ENCODE peak calls at places on chromosome 12, in seven cellular contexts. L, Z, O, A, X, D and M are unnamed samples.

GRCh38 chr12:104578453-104578852 is 121.7 kb downstream of the CHST11 start:
- DNase-seq in X (no peak), L (peak), O (no peak), Z (peak), A (no peak), D (peak), M (no peak)

GRCh38 chr12:20602671-20603402 is 92.3 kb upstream of the SLCO1C1 start:
- DNase-seq in A (no peak), O (no peak), Z (peak), L (peak), X (no peak), D (no peak), M (no peak)

GRCh38 chr12:101696477-101697196 is 803 bp upstream of the CHPT1 start:
- DNase-seq in D (peak), X (peak), L (peak), Z (no peak), A (no peak), O (no peak), M (peak)

GRCh38 chr12:25051583-25052190 is 102.8 kb upstream of the BCAT1 start:
- DNase-seq in O (no peak), X (no peak), L (no peak), D (no peak), A (peak), Z (no peak), M (no peak)

GRCh38 chr12:105980533-105980932 is 158.2 kb downstream of the NUAK1 start:
- DNase-seq in Z (no peak), X (no peak), O (peak), A (no peak), D (no peak), L (no peak), M (no peak)

GRCh38 chr12:111788178-111788654 is 21.5 kb downstream of the ALDH2 start:
- DNase-seq in O (no peak), D (no peak), A (no peak), L (no peak), X (no peak), Z (peak), M (peak)

GRCh38 chr12:18160901-18161300 is 70.9 kb upstream of the RERGL start:
- DNase-seq in X (no peak), Z (no peak), L (no peak), O (no peak), D (no peak), A (no peak), M (no peak)

GRCh38 chr12:51048601-51049369 is 658 bp downstream of the LETMD1 start:
- DNase-seq in L (no peak), O (no peak), A (no peak), Z (no peak), X (no peak), D (no peak), M (peak)

GRCh38 chr12:113712481-113712880 is 240.8 kb upstream of the LHX5 start:
- DNase-seq in D (no peak), L (no peak), A (no peak), X (no peak), Z (no peak), O (no peak), M (no peak)

GRCh38 chr12:32025906-32026305 is 66.7 kb downstream of the RESF1 start:
- DNase-seq in O (no peak), X (no peak), D (no peak), A (peak), Z (no peak), L (no peak), M (no peak)

GRCh38 chr12:31518680-31519227 is 72.2 kb downstream of the DENND5B start:
- DNase-seq in L (peak), O (no peak), Z (peak), X (peak), D (no peak), A (no peak), M (peak)

GRCh38 chr12:20474443-20474842 is 106.1 kb downstream of the PDE3A start:
- DNase-seq in X (no peak), A (no peak), O (no peak), Z (peak), D (no peak), L (no peak), M (no peak)

GRCh38 chr12:111569363-111570089 is 29.6 kb downstream of the ATXN2 start:
- DNase-seq in L (no peak), A (no peak), Z (no peak), D (no peak), X (no peak), O (peak), M (no peak)

GRCh38 chr12:43338848-43339526 is 213.0 kb downstream of the ADAMTS20 start:
- DNase-seq in L (peak), A (peak), O (no peak), D (no peak), X (peak), Z (peak), M (peak)

GRCh38 chr12:6363330-6364036 is 11.9 kb downstream of the SCNN1A start:
- DNase-seq in A (no peak), D (peak), L (peak), O (peak), X (peak), Z (peak), M (peak)

GRCh38 chr12:45696049-45696448 is 33.5 kb upstream of the ARID2 start:
- DNase-seq in Z (no peak), D (no peak), O (no peak), X (no peak), A (no peak), L (no peak), M (no peak)

GRCh38 chr12:104243551-104243950 is 28.0 kb downstream of the TXNRD1 start:
- DNase-seq in D (no peak), L (no peak), X (no peak), Z (no peak), O (no peak), A (no peak), M (no peak)

GRCh38 chr12:109735051-109735521 is 21.5 kb downstream of the FAM222A start:
- DNase-seq in D (no peak), L (no peak), O (peak), A (no peak), X (no peak), Z (no peak), M (peak)

GRCh38 chr12:114679452-114679875 is 4.5 kb downstream of the TBX3 start:
- DNase-seq in A (no peak), D (no peak), L (no peak), O (peak), Z (peak), X (no peak), M (no peak)

GRCh38 chr12:127785535-127785934 is 481.4 kb upstream of the TMEM132C start:
- DNase-seq in Z (no peak), D (no peak), O (no peak), X (no peak), A (no peak), L (no peak), M (no peak)

GRCh38 chr12:69330475-69331473 is 17.4 kb upstream of the LYZ start:
- DNase-seq in Z (peak), X (no peak), L (no peak), O (peak), A (no peak), D (peak), M (peak)

GRCh38 chr12:113862570-113863454 is 103.3 kb downstream of the RBM19 start:
- DNase-seq in A (peak), D (no peak), Z (peak), O (no peak), X (no peak), L (no peak), M (no peak)

GRCh38 chr12:4353785-4354208 is 25.7 kb downstream of the FGF23 start:
- DNase-seq in O (no peak), L (no peak), X (no peak), D (no peak), A (no peak), Z (no peak), M (peak)

GRCh38 chr12:107411792-107412535 is 273.6 kb upstream of the PWP1 start:
- DNase-seq in O (no peak), Z (peak), D (no peak), X (no peak), L (peak), A (no peak), M (no peak)

GRCh38 chr12:6957741-6958608 is 6.8 kb downstream of the PTPN6 start:
- DNase-seq in Z (no peak), A (no peak), O (no peak), D (no peak), X (no peak), L (no peak), M (no peak)

GRCh38 chr12:96347130-96347699 is 53.0 kb downstream of the CDK17 start:
- DNase-seq in A (no peak), D (no peak), Z (no peak), O (no peak), X (no peak), L (no peak), M (no peak)

GRCh38 chr12:57849035-57849434 is 2.5 kb upstream of the CTDSP2 start:
- DNase-seq in L (no peak), D (no peak), A (no peak), O (no peak), Z (no peak), X (no peak), M (no peak)

GRCh38 chr12:132445884-132446471 is 44.0 kb upstream of the FBRSL1 start:
- DNase-seq in L (peak), D (peak), Z (peak), X (no peak), A (no peak), O (peak), M (no peak)

GRCh38 chr12:58025431-58025830 is 84.1 kb downstream of the ATP23 start:
- DNase-seq in X (no peak), L (no peak), Z (no peak), D (no peak), O (no peak), A (no peak), M (no peak)

GRCh38 chr12:108850854-108851573 is 6.4 kb downstream of the SSH1 start:
- DNase-seq in D (peak), Z (peak), O (no peak), L (peak), A (peak), X (no peak), M (peak)

GRCh38 chr12:102406033-102406584 is 74.3 kb downstream of the IGF1 start:
- DNase-seq in A (peak), Z (peak), L (no peak), X (no peak), O (no peak), D (no peak), M (peak)

GRCh38 chr12:70534466-70534865 is 102.8 kb downstream of the PTPRB start:
- DNase-seq in O (no peak), A (no peak), Z (no peak), D (no peak), L (no peak), X (no peak), M (no peak)

GRCh38 chr12:20497707-20498106 is 129.4 kb downstream of the PDE3A start:
- DNase-seq in A (no peak), L (no peak), O (no peak), Z (no peak), D (no peak), X (peak), M (no peak)

GRCh38 chr12:127496255-127496654 is 770.7 kb upstream of the TMEM132C start:
- DNase-seq in A (no peak), O (peak), D (no peak), X (no peak), L (no peak), Z (no peak), M (no peak)

GRCh38 chr12:119988440-119988787 is 622 bp upstream of the BICDL1 start:
- DNase-seq in A (no peak), X (no peak), L (peak), D (no peak), O (no peak), Z (peak), M (peak)

GRCh38 chr12:85657251-85657650 is 179.0 kb downstream of the RASSF9 start:
- DNase-seq in D (no peak), A (no peak), X (no peak), L (no peak), Z (no peak), O (no peak), M (no peak)

GRCh38 chr12:132807295-132808222 is 21.1 kb downstream of the GOLGA3 start:
- DNase-seq in L (no peak), D (peak), Z (no peak), A (no peak), X (no peak), O (no peak), M (peak)

GRCh38 chr12:32126720-32127119 is 20.1 kb downstream of the BICD1 start:
- DNase-seq in L (no peak), Z (peak), D (no peak), X (no peak), O (no peak), A (no peak), M (no peak)

GRCh38 chr12:49098035-49098451 is 3.4 kb upstream of the DHH start:
- DNase-seq in X (peak), O (peak), A (no peak), D (peak), Z (peak), L (peak), M (peak)

GRCh38 chr12:13154851-13155250 is 41.7 kb upstream of the EMP1 start:
- DNase-seq in A (no peak), D (no peak), L (no peak), Z (no peak), O (no peak), X (no peak), M (no peak)
- H3K4me2 ChIP-seq in A (no peak), D (no peak), L (no peak), Z (no peak), O (no peak), X (no peak), M (no peak)

DNA sequence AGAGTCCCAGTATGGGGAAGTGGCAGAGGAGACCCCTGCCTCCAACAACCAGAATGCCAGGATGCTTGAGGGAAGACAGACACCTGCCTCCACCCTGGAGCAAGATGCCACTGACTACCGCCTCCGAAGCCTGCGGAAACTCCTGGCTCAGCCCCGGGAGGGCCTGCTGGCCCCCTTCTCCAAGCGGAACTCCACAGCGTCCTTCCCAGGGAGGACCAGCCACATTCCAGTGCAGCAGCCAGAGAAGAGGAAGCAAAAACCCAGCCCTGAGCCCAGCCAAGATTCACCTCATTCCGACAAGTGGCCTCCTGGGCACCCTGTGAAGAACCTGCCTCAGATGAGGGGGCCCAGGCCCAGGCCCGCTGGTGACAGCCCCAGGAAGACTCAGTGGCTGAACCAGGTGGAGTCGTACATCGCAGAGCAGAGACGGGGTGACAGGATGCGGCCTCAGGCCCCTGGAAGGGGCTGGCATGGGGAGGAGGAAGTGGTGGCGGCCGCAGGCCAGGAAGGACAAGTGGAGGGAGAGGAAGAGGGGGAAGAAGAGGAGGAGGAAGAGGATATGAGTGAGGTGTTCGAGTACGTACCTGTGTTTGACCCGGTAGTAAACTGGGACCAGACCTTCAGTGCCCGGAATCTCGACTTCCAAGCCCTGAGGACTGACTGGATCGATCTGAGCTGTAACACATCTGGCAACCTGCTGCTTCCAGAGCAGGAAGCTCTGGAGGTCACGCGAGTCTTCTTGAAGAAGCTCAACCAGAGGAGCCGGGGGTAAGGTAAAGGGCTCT is 93.7 kb downstream of the B4GALNT3 start:
- DNase-seq in L (no peak), O (no peak), Z (no peak), X (no peak), A (no peak), D (no peak), M (no peak)
- TF ChIP-seq RFX5 in L (no peak), O (no peak), Z (no peak), X (no peak), A (no peak), D (no peak), M (no peak)

GRCh38 chr12:122982963-122983788 is 2.7 kb downstream of the ARL6IP4 start:
- DNase-seq in L (no peak), X (no peak), D (no peak), Z (no peak), O (no peak), A (no peak), M (no peak)
- H3K4me2 ChIP-seq in L (no peak), X (peak), D (no peak), Z (no peak), O (no peak), A (no peak), M (no peak)

GRCh38 chr12:53179694-53180269 is 740 bp upstream of the ZNF740 start:
- DNase-seq in A (no peak), Z (no peak), O (no peak), L (no peak), X (no peak), D (no peak), M (peak)
- TF ChIP-seq RFX5 in A (no peak), Z (no peak), O (no peak), L (no peak), X (no peak), D (no peak), M (no peak)